ENCODE peak calls at places on chromosome 17, in five cellular contexts. K is A549, V is PC-3, D is KG1, J is kidney tubule cell. T is an unnamed sample.

GRCh38 chr17:75124041-75124818 is 7.3 kb downstream of the NT5C start:
- DNase-seq in K (peak; percentile 99), J (peak; percentile 92), D (no peak), V (peak; percentile 100), T (peak; percentile 96)

GRCh38 chr17:3935140-3935542 is 18.9 kb upstream of the P2RX1 start:
- DNase-seq in K (peak; percentile 84), V (peak; percentile 77), J (peak; percentile 75), D (no peak), T (peak; percentile 69)

GRCh38 chr17:676060-676745 is 38.4 kb downstream of the VPS53 start:
- DNase-seq in V (no peak), D (no peak), J (no peak), K (no peak), T (no peak)

GRCh38 chr17:44123356-44124117 is at the start of gene HDAC5:
- DNase-seq in K (peak; percentile 92), D (peak; percentile 91), V (peak; percentile 97), J (peak; percentile 93), T (peak; percentile 90)

GRCh38 chr17:7988750-7989178 is 13.7 kb upstream of the GUCY2D start:
- DNase-seq in V (peak; percentile 92), J (peak; percentile 85), K (peak; percentile 86), D (peak; percentile 75), T (peak; percentile 82)

GRCh38 chr17:61444831-61445230 is 7.4 kb upstream of the TBX4 start:
- DNase-seq in V (peak; percentile 88), J (no peak), K (peak; percentile 38), D (no peak), T (peak; percentile 90)

GRCh38 chr17:45235071-45236001 is 13.7 kb downstream of the FMNL1 start:
- DNase-seq in V (peak; percentile 85), K (peak; percentile 93), D (peak; percentile 55), J (peak; percentile 70), T (peak; percentile 54)

GRCh38 chr17:2388705-2389099 is 12.2 kb downstream of the MNT start:
- DNase-seq in V (no peak), D (no peak), J (no peak), K (no peak), T (no peak)

GRCh38 chr17:80704381-80704819 is 159.8 kb downstream of the RPTOR start:
- DNase-seq in V (no peak), J (no peak), K (no peak), D (no peak), T (peak; percentile 13)

GRCh38 chr17:46154151-46154816 is 38.9 kb downstream of the KANSL1 start:
- DNase-seq in D (no peak), V (peak; percentile 63), K (no peak), J (no peak), T (peak; percentile 85)

GRCh38 chr17:79619196-79619595 is 8.3 kb upstream of the RBFOX3 start:
- DNase-seq in V (no peak), K (no peak), J (no peak), D (no peak), T (no peak)

GRCh38 chr17:13024526-13025263 is 6.9 kb upstream of the ELAC2 start:
- DNase-seq in K (peak; percentile 79), D (peak; percentile 5), J (peak; percentile 59), V (peak; percentile 91), T (peak; percentile 49)

GRCh38 chr17:63531022-63531965 is 8.1 kb downstream of the KCNH6 start:
- DNase-seq in D (no peak), K (no peak), J (no peak), V (no peak), T (peak; percentile 35)

GRCh38 chr17:8041249-8041928 is 2.5 kb downstream of the ALOX15B start:
- DNase-seq in J (peak; percentile 67), K (peak; percentile 81), V (peak; percentile 72), D (no peak), T (peak; percentile 59)

GRCh38 chr17:30477758-30478115 is 529 bp downstream of the GOSR1 start:
- DNase-seq in J (peak; percentile 61), D (no peak), K (peak; percentile 41), V (no peak), T (peak; percentile 41)

GRCh38 chr17:37759014-37759637 is 14.3 kb upstream of the HNF1B start:
- DNase-seq in J (peak; percentile 83), K (no peak), D (no peak), V (no peak), T (no peak)

GRCh38 chr17:45405250-45406086 is 27.2 kb downstream of the ARHGAP27 start:
- DNase-seq in V (no peak), D (no peak), K (no peak), J (no peak), T (no peak)

T was measured in M059J.